ENCODE peak calls at places on chromosomes 4 and X, in eight cellular contexts. G is left ventricle myocardium inferior, S is right lobe of liver, Q is spleen, F is thoracic aorta, Z is uterus, V is PC-9, Y is astrocyte. U is an unnamed sample. For H3K9me3 and H3K4me1, the result is how much of the 10 kb centered on the place peaks cover.

GRCh38 chrX:40050532-40050931 is 47.2 kb downstream of the BCOR start:
- DNase-seq in G (no peak), Z (no peak), F (no peak), V (no peak), Q (no peak), Y (no peak), S (no peak), U (no peak)

GRCh38 chrX:152878976-152879755 is 18.7 kb upstream of the ZNF185 start:
- DNase-seq in S (no peak), V (no peak), Z (no peak), F (no peak), G (no peak), Q (peak), Y (no peak), U (no peak)

GRCh38 chr4:101475246-101475645 is 127.9 kb upstream of the PPP3CA start:
- DNase-seq in Q (no peak), V (no peak), G (no peak), Y (no peak), Z (no peak), S (no peak), F (no peak), U (no peak)

GRCh38 chrX:108090474-108091265 is 672 bp downstream of the PSMD10 start:
- DNase-seq in Z (no peak), Y (peak), F (no peak), G (no peak), S (no peak), Q (no peak), V (peak), U (no peak)

GRCh38 chrX:71304561-71304960 is 3.0 kb downstream of the ITGB1BP2 start:
- DNase-seq in G (no peak), S (no peak), F (no peak), V (no peak), Q (no peak), Y (no peak), Z (no peak), U (no peak)

GRCh38 chr4:41579043-41579442 is 41.1 kb downstream of the LIMCH1 start:
- DNase-seq in Q (no peak), Y (no peak), F (no peak), S (no peak), V (no peak), Z (no peak), G (no peak), U (no peak)

GRCh38 chrX:114924846-114925245 is 92.6 kb downstream of the IL13RA2 start:
- DNase-seq in S (no peak), F (no peak), Y (peak), V (peak), G (no peak), Q (no peak), Z (no peak), U (no peak)

GRCh38 chr4:25223770-25224375 is 10.0 kb upstream of the PI4K2B start:
- DNase-seq in Q (no peak), F (no peak), G (no peak), Z (no peak), S (no peak), Y (peak), V (no peak), U (no peak)

GRCh38 chr4:959338-960139 is 13.8 kb downstream of the DGKQ start:
- DNase-seq in S (no peak), Z (peak), Y (no peak), F (no peak), V (no peak), Q (peak), G (no peak), U (peak)

GRCh38 chr4:7157140-7157488 is 35.2 kb upstream of the SORCS2 start:
- DNase-seq in V (no peak), G (no peak), F (no peak), Y (no peak), Q (peak), S (no peak), Z (no peak), U (no peak)

GRCh38 chrX:8805974-8806373 is 4.8 kb upstream of the FAM9A start:
- DNase-seq in Z (no peak), F (no peak), V (no peak), S (no peak), Q (no peak), Y (no peak), G (no peak), U (no peak)
- H3K9me3 ChIP-seq in Z (under half), F (under half), V (under half), S (under half), Q (under half), Y (under half), G (under half), U (under half)

GRCh38 chr4:14180166-14180565 is 552.6 kb upstream of the BOD1L1 start:
- DNase-seq in V (no peak), G (no peak), Y (no peak), F (no peak), Z (no peak), S (no peak), Q (no peak), U (no peak)
- H3K4me1 ChIP-seq in V (under half), G (under half), Y (under half), F (under half), Z (under half), S (under half), Q (under half), U (under half)

DNA sequence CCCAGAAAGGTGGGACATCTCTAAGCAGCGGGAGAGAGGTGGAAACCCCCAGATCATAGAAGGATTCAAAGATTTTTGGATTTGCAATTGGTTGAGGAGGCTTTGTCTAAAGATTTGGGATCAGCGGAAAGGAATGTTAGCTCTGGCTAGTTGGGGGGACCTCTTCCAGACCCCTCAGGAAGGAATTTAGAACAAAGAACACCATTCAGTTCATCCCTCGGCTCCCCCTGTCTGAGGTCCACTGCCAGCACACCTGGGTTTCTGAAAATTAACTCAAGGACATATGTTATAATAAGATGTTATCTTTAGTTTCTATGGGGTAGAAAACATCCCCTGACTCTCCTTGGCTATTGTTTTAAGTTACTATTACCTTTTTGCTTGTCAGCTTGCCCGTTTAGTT is 163.6 kb downstream of the CEP135 start:
- DNase-seq in Z (no peak), Y (no peak), V (no peak), Q (no peak), S (no peak), F (no peak), G (no peak), U (no peak)
- TF ChIP-seq CTCF in Z (no peak), Y (no peak), V (no peak), Q (no peak), S (no peak), F (no peak), G (no peak), U (no peak)

GRCh38 chrX:47452112-47452511 is 30.9 kb downstream of the ZNF41 start:
- DNase-seq in Y (no peak), G (no peak), F (no peak), Z (no peak), S (no peak), V (no peak), Q (no peak), U (no peak)
- H3K9me3 ChIP-seq in Y (under half), G (under half), F (under half), Z (under half), S (under half), V (under half), Q (under half), U (under half)

DNA sequence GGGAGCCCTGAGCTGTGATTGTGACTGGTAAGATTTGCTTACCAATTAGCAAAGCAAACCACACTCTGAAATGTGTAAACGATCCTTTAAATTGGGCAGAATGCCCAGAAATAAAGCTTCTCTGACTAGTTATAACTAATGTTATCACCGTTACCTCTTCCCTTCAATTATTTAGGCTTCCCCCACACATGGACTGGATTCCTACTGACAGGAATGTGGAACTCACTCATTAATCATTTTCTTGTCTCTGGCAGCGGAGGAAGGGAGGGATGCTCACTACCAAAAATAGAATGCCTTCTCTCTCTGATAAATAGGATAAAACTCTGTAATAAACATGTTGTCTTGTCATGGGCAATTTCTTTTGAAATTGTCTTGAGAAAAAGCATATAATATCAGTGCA is 25.3 kb upstream of the NWD2 start:
- DNase-seq in V (no peak), F (no peak), Z (no peak), G (no peak), Y (no peak), Q (no peak), S (no peak), U (no peak)
- H3K4me1 ChIP-seq in V (under half), F (under half), Z (under half), G (under half), Y (under half), Q (under half), S (under half), U (under half)

DNA sequence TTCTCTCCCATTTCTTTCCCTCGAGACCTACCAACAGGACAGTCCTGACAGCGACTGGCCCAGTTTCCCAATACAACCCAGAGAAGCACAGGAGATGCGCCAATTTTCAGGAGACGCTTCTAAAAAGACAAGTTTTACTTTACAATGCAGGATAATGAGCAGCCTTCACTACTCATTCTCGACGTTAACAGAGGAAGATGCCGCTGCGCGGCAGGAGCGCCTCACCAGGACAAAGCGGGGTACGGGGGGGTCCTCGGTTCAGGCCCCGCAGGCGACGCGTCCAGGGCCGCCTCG is 689 bp downstream of the BCLAF3 start:
- DNase-seq in Z (no peak), V (no peak), Y (no peak), F (no peak), Q (no peak), S (no peak), G (no peak), U (no peak)
- TF ChIP-seq CTCF in Z (no peak), V (no peak), Y (no peak), F (no peak), Q (no peak), S (no peak), G (no peak), U (no peak)

GRCh38 chr4:77327151-77327550 is 170.1 kb downstream of the CCNG2 start:
- DNase-seq in S (no peak), V (no peak), Y (no peak), G (no peak), Z (no peak), Q (no peak), F (no peak), U (no peak)

GRCh38 chr4:77336411-77337142 is 179.6 kb downstream of the CCNG2 start:
- DNase-seq in V (no peak), Z (no peak), S (no peak), G (no peak), Y (no peak), Q (no peak), F (no peak), U (no peak)

DNA sequence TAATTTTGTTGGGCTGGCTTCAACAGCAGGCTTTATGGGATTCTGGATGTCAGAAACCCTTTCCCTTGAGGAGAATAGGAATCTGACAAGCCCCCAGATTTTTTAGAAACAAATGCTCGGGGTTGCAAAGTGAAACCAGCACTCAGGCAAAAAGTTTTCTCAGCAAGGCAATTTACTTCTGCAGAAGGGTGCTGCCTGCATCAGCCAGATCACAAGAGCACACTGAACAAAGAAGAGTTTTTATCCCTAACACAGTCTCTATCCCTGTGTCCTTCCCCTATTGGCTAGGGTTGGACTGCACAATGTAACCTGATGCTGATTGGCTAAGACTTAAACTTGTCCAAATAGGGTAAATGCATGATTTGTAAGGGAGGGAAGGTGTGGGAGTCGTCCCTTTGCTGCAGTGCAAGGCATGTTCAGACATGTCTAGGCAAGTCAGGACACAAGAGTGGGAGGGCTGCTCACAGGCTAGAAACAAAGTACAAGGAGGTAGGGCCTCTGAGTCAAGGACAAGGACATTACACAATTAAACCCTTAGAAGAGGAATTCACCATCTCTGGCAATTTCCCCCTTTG is 175.8 kb downstream of the CCNG2 start:
- DNase-seq in Y (no peak), S (no peak), V (no peak), Q (no peak), F (no peak), G (no peak), Z (no peak), U (no peak)
- H3K9me3 ChIP-seq in Y (under half), S (under half), V (under half), Q (under half), F (under half), G (under half), Z (under half), U (under half)

GRCh38 chr4:153539058-153539826 is 73.1 kb downstream of the TMEM131L start:
- DNase-seq in Y (no peak), F (no peak), G (no peak), Z (no peak), S (no peak), V (no peak), Q (no peak), U (no peak)
- H3K4me1 ChIP-seq in Y (under half), F (half or more), G (half or more), Z (under half), S (under half), V (under half), Q (under half), U (half or more)

U was measured in tibial artery.